ENCODE peak calls at places on chromosomes 5 and 9, in six cellular contexts. T, F, P, A, L and G are unnamed samples.
A peak's percentile ranks its signal among the peaks of the same experiment; 100 is the strongest.

GRCh38 chr5:124395287-124395686 is 351.2 kb downstream of the ZNF608 start:
- DNase-seq in T (no peak), F (no peak), P (peak; percentile 17), A (no peak), L (no peak), G (no peak)

GRCh38 chr5:136159457-136159856 is 26.8 kb downstream of the SMAD5 start:
- DNase-seq in T (no peak), F (no peak), P (peak; percentile 45), A (no peak), L (no peak), G (no peak)

GRCh38 chr5:53069626-53070025 is 39.9 kb downstream of the MOCS2 start:
- DNase-seq in T (peak; percentile 93), F (no peak), P (peak; percentile 96), A (peak; percentile 88), L (no peak), G (peak; percentile 95)

GRCh38 chr5:1374680-1375055 is 29.8 kb upstream of the CLPTM1L start:
- DNase-seq in T (peak; percentile 67), F (no peak), P (peak; percentile 13), A (no peak), L (no peak), G (no peak)

GRCh38 chr9:12735669-12736068 is 39.2 kb upstream of the LURAP1L start:
- DNase-seq in T (no peak), F (no peak), P (no peak), A (no peak), L (no peak), G (no peak)

GRCh38 chr9:123851851-123852250 is 78.1 kb downstream of the DENND1A start:
- DNase-seq in T (no peak), F (no peak), P (no peak), A (no peak), L (no peak), G (no peak)

GRCh38 chr9:76654051-76654461 is 110.2 kb upstream of the PCA3 start:
- DNase-seq in T (peak; percentile 59), F (no peak), P (peak; percentile 62), A (no peak), L (no peak), G (peak; percentile 48)

GRCh38 chr5:177310757-177311173 is 933 bp downstream of the MXD3 start:
- DNase-seq in T (no peak), F (no peak), P (peak; percentile 36), A (peak; percentile 50), L (no peak), G (no peak)

GRCh38 chr5:62132279-62132678 is 173.7 kb upstream of the KIF2A start:
- DNase-seq in T (no peak), F (no peak), P (no peak), A (no peak), L (no peak), G (no peak)

GRCh38 chr5:137561572-137561971 is 62.4 kb upstream of the SPOCK1 start:
- DNase-seq in T (no peak), F (no peak), P (no peak), A (peak; percentile 55), L (no peak), G (no peak)

GRCh38 chr9:115267788-115268187 is 149.8 kb upstream of the TNC start:
- DNase-seq in T (peak; percentile 30), F (no peak), P (peak; percentile 56), A (peak; percentile 37), L (no peak), G (no peak)

GRCh38 chr9:114317665-114318357 is 5.1 kb upstream of the ORM1 start:
- DNase-seq in T (peak; percentile 68), F (no peak), P (peak; percentile 83), A (peak; percentile 34), L (no peak), G (no peak)

GRCh38 chr9:98687911-98688310 is 20.8 kb downstream of the GABBR2 start:
- DNase-seq in T (peak; percentile 44), F (no peak), P (no peak), A (peak; percentile 23), L (no peak), G (no peak)

GRCh38 chr5:147310059-147310704 is 75.4 kb downstream of the STK32A start:
- DNase-seq in T (peak; percentile 65), F (peak; percentile 10), P (no peak), A (peak; percentile 92), L (peak; percentile 36), G (peak; percentile 18)

GRCh38 chr5:168342985-168343384 is 51.5 kb downstream of the WWC1 start:
- DNase-seq in T (no peak), F (no peak), P (no peak), A (no peak), L (no peak), G (no peak)

GRCh38 chr9:135476981-135477380 is 2.6 kb upstream of the PPP1R26 start:
- DNase-seq in T (no peak), F (no peak), P (no peak), A (peak; percentile 20), L (no peak), G (no peak)

GRCh38 chr9:114093031-114093471 is 6.0 kb downstream of the KIF12 start:
- DNase-seq in T (no peak), F (no peak), P (no peak), A (no peak), L (no peak), G (no peak)

GRCh38 chr5:42005561-42006153 is 80.6 kb downstream of the FBXO4 start:
- DNase-seq in T (peak; percentile 37), F (no peak), P (peak; percentile 57), A (peak; percentile 34), L (no peak), G (no peak)

GRCh38 chr9:113568081-113568435 is 104.5 kb downstream of the RGS3 start:
- DNase-seq in T (no peak), F (no peak), P (no peak), A (no peak), L (no peak), G (no peak)

GRCh38 chr5:158070855-158071254 is 211.9 kb upstream of the CLINT1 start:
- DNase-seq in T (peak; percentile 28), F (no peak), P (no peak), A (no peak), L (no peak), G (no peak)

GRCh38 chr9:127968046-127968445 is 12.7 kb downstream of the EEIG1 start:
- DNase-seq in T (peak; percentile 79), F (no peak), P (peak; percentile 37), A (peak; percentile 96), L (no peak), G (no peak)

GRCh38 chr9:114515528-114515927 is 10.3 kb upstream of the WHRN start:
- DNase-seq in T (no peak), F (no peak), P (no peak), A (no peak), L (no peak), G (no peak)

GRCh38 chr9:114512337-114512874 is 7.1 kb upstream of the WHRN start:
- DNase-seq in T (no peak), F (no peak), P (no peak), A (peak; percentile 36), L (no peak), G (no peak)

GRCh38 chr5:54902817-54903473 is 82.4 kb downstream of the ESM1 start:
- DNase-seq in T (peak; percentile 74), F (no peak), P (peak; percentile 88), A (no peak), L (no peak), G (peak; percentile 78)

GRCh38 chr5:54905246-54905770 is 80.1 kb downstream of the ESM1 start:
- DNase-seq in T (peak; percentile 28), F (no peak), P (no peak), A (no peak), L (no peak), G (no peak)

GRCh38 chr5:54900906-54901725 is 84.3 kb downstream of the ESM1 start:
- DNase-seq in T (peak; percentile 97), F (no peak), P (peak; percentile 97), A (peak; percentile 63), L (peak; percentile 64), G (no peak)

GRCh38 chr5:54905942-54906537 is 79.4 kb downstream of the ESM1 start:
- DNase-seq in T (peak; percentile 75), F (peak; percentile 35), P (peak; percentile 92), A (peak; percentile 76), L (peak; percentile 87), G (peak; percentile 72)

DNA sequence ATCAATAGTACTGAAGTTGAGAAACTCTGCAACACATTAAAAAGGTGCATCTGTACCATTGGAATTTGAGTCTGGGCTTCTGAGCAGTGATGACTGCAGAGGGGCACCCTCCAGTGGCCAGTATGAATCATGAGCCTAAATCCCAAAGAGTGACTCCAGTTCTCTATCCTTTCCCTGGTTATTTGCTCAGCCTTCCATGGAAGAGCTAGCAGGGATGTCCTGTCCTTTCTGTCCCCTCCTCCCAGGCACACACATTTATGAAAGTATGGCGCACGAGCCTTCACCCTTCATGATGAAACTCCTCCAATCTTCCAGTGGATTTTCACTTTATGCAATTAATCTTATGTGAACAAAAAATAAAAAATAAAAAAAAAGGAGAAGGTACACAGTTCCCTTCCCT is 81.0 kb downstream of the ESM1 start:
- DNase-seq in T (peak; percentile 68), F (no peak), P (peak; percentile 77), A (peak; percentile 62), L (no peak), G (peak; percentile 49)
- TF ChIP-seq CTCF in T (peak; percentile 67), F (peak; percentile 62), P (peak; percentile 82), A (peak; percentile 66), L (no peak), G (peak; percentile 75)

GRCh38 chr9:137417161-137418021 is 5.6 kb downstream of the EXD3 start:
- DNase-seq in T (no peak), F (no peak), P (no peak), A (no peak), L (no peak), G (no peak)
- H3K4me3 ChIP-seq in T (no peak overlapping the region), F (peak overlapping the region; percentile 24), P (peak overlapping the region; percentile 38), A (no peak overlapping the region), L (peak overlapping the region; percentile 33), G (peak overlapping the region; percentile 7)

GRCh38 chr9:130867556-130867955 is 29.1 kb downstream of the QRFP start:
- DNase-seq in T (no peak), F (no peak), P (no peak), A (no peak), L (no peak), G (no peak)

GRCh38 chr9:130868230-130868629 is 28.4 kb downstream of the QRFP start:
- DNase-seq in T (no peak), F (no peak), P (no peak), A (no peak), L (no peak), G (peak; percentile 39)

GRCh38 chr9:130865921-130866320 is 30.7 kb downstream of the QRFP start:
- DNase-seq in T (no peak), F (no peak), P (no peak), A (no peak), L (no peak), G (no peak)

GRCh38 chr9:130864541-130864940 is 29.5 kb downstream of the ABL1 start:
- DNase-seq in T (no peak), F (no peak), P (no peak), A (no peak), L (no peak), G (no peak)

DNA sequence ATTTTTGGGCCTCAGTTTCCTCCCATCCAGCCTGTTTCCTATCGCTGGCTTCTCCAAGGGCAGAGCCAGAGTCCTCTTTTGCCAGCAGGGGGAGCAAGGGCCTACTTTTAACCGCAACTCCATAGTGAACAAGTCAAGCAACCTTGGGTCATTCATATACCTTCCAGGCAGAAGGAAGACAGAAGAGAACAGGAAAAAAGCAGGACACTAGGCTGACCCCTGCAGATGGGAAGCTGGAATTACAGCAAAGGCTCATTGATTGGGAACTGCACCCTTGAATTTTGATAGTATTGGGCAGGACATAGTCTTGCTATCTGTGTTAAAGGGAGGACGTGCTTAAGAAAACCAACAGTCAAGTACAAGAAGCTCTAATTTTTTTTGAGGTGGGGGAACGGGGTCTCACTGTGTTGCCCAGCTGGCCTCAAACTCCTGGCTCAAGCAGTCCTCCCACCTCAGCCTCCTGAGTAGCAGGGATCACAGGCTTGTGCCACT is 30.1 kb downstream of the QRFP start:
- DNase-seq in T (peak; percentile 91), F (no peak), P (peak; percentile 91), A (peak; percentile 93), L (peak; percentile 78), G (peak; percentile 80)
- TF ChIP-seq CTCF in T (peak; percentile 96), F (peak; percentile 99), P (peak; percentile 94), A (peak; percentile 99), L (peak; percentile 80), G (peak; percentile 96)

GRCh38 chr5:122164070-122164435 is 34.7 kb downstream of the ZNF474 start:
- DNase-seq in T (no peak), F (no peak), P (no peak), A (no peak), L (no peak), G (no peak)
- H3K4me3 ChIP-seq in T (no peak overlapping the region), F (no peak overlapping the region), P (no peak overlapping the region), A (no peak overlapping the region), L (no peak overlapping the region), G (no peak overlapping the region)